ENCODE peak calls at places on chromosomes 13 and 19, in ten cellular contexts. P is HEK293T; F is NCI-H2081; S is type B pancreatic cell; U is NCI-H1436; K is GM12865; W is stomach; R is activated CD4-positive, alpha-beta T cell treated with anti-CD3 and anti-CD28 coated beads, Interleukin-2, amount 50 U/mL, for 1 hour; I is psoas muscle; M is progenitor cell of endocrine pancreas. Q is an unnamed sample.

GRCh38 chr13:42001580-42001979 is 40.7 kb upstream of the VWA8 start:
- DNase-seq in S (no peak), F (no peak), R (no peak), I (no peak), U (no peak), W (no peak), P (no peak), M (no peak), K (no peak), Q (no peak)

GRCh38 chr13:48411281-48412099 is 1.4 kb downstream of the LPAR6 start:
- DNase-seq in U (no peak), M (no peak), I (no peak), S (no peak), P (no peak), R (peak), F (peak), W (no peak), K (no peak), Q (no peak)

GRCh38 chr19:41958367-41959055 is 610 bp downstream of the RABAC1 start:
- DNase-seq in S (peak), K (peak), W (peak), P (peak), M (peak), F (peak), R (peak), I (peak), U (peak), Q (peak)

GRCh38 chr13:105008606-105009005 is 1526.9 kb downstream of the EFNB2 start:
- DNase-seq in R (no peak), K (no peak), S (no peak), M (no peak), F (no peak), I (no peak), W (no peak), P (no peak), U (no peak), Q (no peak)

GRCh38 chr13:29059837-29060236 is 239.7 kb downstream of the MTUS2 start:
- DNase-seq in P (no peak), S (no peak), M (no peak), U (no peak), I (peak), R (no peak), F (no peak), K (no peak), W (no peak), Q (no peak)

GRCh38 chr19:30449673-30450072 is 77.5 kb downstream of the ZNF536 start:
- DNase-seq in I (no peak), M (no peak), S (no peak), F (no peak), U (no peak), R (no peak), P (no peak), W (no peak), K (no peak), Q (no peak)

GRCh38 chr13:107767119-107767518 is 448.2 kb downstream of the LIG4 start:
- DNase-seq in W (no peak), F (peak), M (no peak), K (no peak), I (no peak), P (no peak), R (no peak), U (peak), S (no peak), Q (no peak)

GRCh38 chr13:112071902-112072530 is 5.1 kb downstream of the SOX1 start:
- DNase-seq in S (no peak), I (no peak), F (no peak), W (no peak), U (no peak), R (no peak), P (no peak), K (no peak), M (no peak), Q (no peak)

GRCh38 chr13:114090476-114090875 is 41.9 kb downstream of the RASA3 start:
- DNase-seq in F (no peak), W (no peak), I (no peak), S (no peak), K (no peak), P (no peak), M (no peak), U (no peak), R (no peak), Q (no peak)

GRCh38 chr13:31409678-31410356 is 210.0 kb downstream of the B3GLCT start:
- DNase-seq in F (no peak), U (no peak), M (no peak), P (no peak), I (no peak), K (no peak), R (no peak), S (no peak), W (no peak), Q (peak)

GRCh38 chr19:10686661-10687517 is 14.3 kb upstream of the QTRT1 start:
- DNase-seq in S (no peak), K (no peak), W (no peak), R (no peak), P (no peak), F (peak), U (no peak), M (no peak), I (no peak), Q (no peak)

GRCh38 chr13:100063906-100064305 is 25.0 kb upstream of the PCCA start:
- DNase-seq in U (no peak), R (no peak), F (peak), P (no peak), K (no peak), M (no peak), S (no peak), W (no peak), I (no peak), Q (no peak)

GRCh38 chr19:29939628-29940027 is 2.4 kb upstream of the URI1 start:
- DNase-seq in U (no peak), P (no peak), M (no peak), S (no peak), F (no peak), K (no peak), I (no peak), W (no peak), R (no peak), Q (no peak)

GRCh38 chr19:33507021-33507956 is 14.3 kb downstream of the PEPD start:
- DNase-seq in R (no peak), I (peak), P (no peak), K (no peak), F (no peak), S (no peak), M (no peak), W (no peak), U (no peak), Q (no peak)

GRCh38 chr19:43726736-43727592 is 11.1 kb downstream of the IRGC start:
- DNase-seq in S (no peak), W (no peak), F (no peak), P (no peak), M (no peak), R (no peak), K (no peak), U (no peak), I (no peak), Q (no peak)

Q was measured in AML-193.